ENCODE peak calls at places on chromosomes 7 and 10, in six cellular contexts. D is H1, M is K562, S is SK-N-SH, W is GM12878, L is HepG2. E is an unnamed sample.

GRCh38 chr10:3774018-3774813 is 10.8 kb downstream of the KLF6 start:
- DNase-seq in D (no peak), M (no peak), S (no peak), W (no peak), L (no peak), E (no peak)

GRCh38 chr7:45252857-45253256 is 95.3 kb downstream of the RAMP3 start:
- DNase-seq in D (no peak), M (no peak), S (no peak), W (no peak), L (no peak), E (no peak)

GRCh38 chr7:1136841-1137516 is 23.0 kb downstream of the ZFAND2A start:
- DNase-seq in D (no peak), M (no peak), S (peak), W (no peak), L (peak), E (no peak)

GRCh38 chr10:129891806-129892205 is 72.3 kb downstream of the EBF3 start:
- DNase-seq in D (no peak), M (no peak), S (no peak), W (no peak), L (no peak), E (no peak)

GRCh38 chr7:40072268-40072667 is 62.2 kb downstream of the MPLKIP start:
- DNase-seq in D (no peak), M (no peak), S (no peak), W (no peak), L (no peak), E (no peak)

GRCh38 chr10:88131561-88132139 is 268.2 kb downstream of the PTEN start:
- DNase-seq in D (no peak), M (no peak), S (no peak), W (no peak), L (no peak), E (no peak)

GRCh38 chr7:84916161-84916560 is 270.7 kb downstream of the SEMA3D start:
- DNase-seq in D (no peak), M (no peak), S (no peak), W (no peak), L (peak), E (no peak)

GRCh38 chr7:120951826-120952225 is 1.2 kb downstream of the ING3 start:
- DNase-seq in D (no peak), M (no peak), S (no peak), W (no peak), L (no peak), E (no peak)

GRCh38 chr7:7228967-7229366 is 46.6 kb downstream of the C1GALT1 start:
- DNase-seq in D (no peak), M (no peak), S (no peak), W (no peak), L (no peak), E (no peak)

GRCh38 chr10:63083904-63084689 is 49.0 kb upstream of the NRBF2 start:
- DNase-seq in D (peak), M (peak), S (peak), W (peak), L (peak), E (peak)

GRCh38 chr10:4315529-4315928 is 510.5 kb upstream of the AKR1E2 start:
- DNase-seq in D (no peak), M (no peak), S (no peak), W (no peak), L (no peak), E (no peak)

GRCh38 chr10:120456626-120457430 is at the start of gene PLPP4:
- DNase-seq in D (no peak), M (peak), S (peak), W (no peak), L (no peak), E (no peak)

GRCh38 chr10:50605280-50606270 is 18.2 kb downstream of the SGMS1 start:
- DNase-seq in D (no peak), M (no peak), S (no peak), W (no peak), L (peak), E (peak)

GRCh38 chr7:28558236-28558635 is 145.9 kb downstream of the CREB5 start:
- DNase-seq in D (no peak), M (no peak), S (no peak), W (no peak), L (no peak), E (no peak)

GRCh38 chr7:101507791-101508252 is 121.3 kb downstream of the MYL10 start:
- DNase-seq in D (no peak), M (peak), S (peak), W (no peak), L (peak), E (peak)

GRCh38 chr7:69967152-69967591 is 368.9 kb downstream of the AUTS2 start:
- DNase-seq in D (no peak), M (no peak), S (peak), W (no peak), L (no peak), E (no peak)

GRCh38 chr7:116834815-116835533 is 27.4 kb upstream of the CAPZA2 start:
- DNase-seq in D (no peak), M (no peak), S (no peak), W (no peak), L (peak), E (no peak)

GRCh38 chr7:19145429-19146201 is 394 bp upstream of the FERD3L start:
- DNase-seq in D (peak), M (no peak), S (peak), W (no peak), L (no peak), E (no peak)

GRCh38 chr10:84331091-84331490 is 2.7 kb downstream of the CCSER2 start:
- DNase-seq in D (no peak), M (no peak), S (no peak), W (no peak), L (no peak), E (no peak)

GRCh38 chr7:158097106-158097505 is 490.5 kb downstream of the PTPRN2 start:
- DNase-seq in D (no peak), M (no peak), S (no peak), W (no peak), L (no peak), E (no peak)

GRCh38 chr7:95004618-95005282 is 97.4 kb downstream of the PPP1R9A start:
- DNase-seq in D (no peak), M (no peak), S (peak), W (no peak), L (no peak), E (no peak)

GRCh38 chr10:91366687-91367086 is 43.5 kb upstream of the HECTD2 start:
- DNase-seq in D (no peak), M (no peak), S (no peak), W (no peak), L (no peak), E (no peak)

GRCh38 chr10:70343312-70343711 is 39.1 kb downstream of the LRRC20 start:
- DNase-seq in D (no peak), M (no peak), S (no peak), W (no peak), L (no peak), E (no peak)

GRCh38 chr7:128903621-128904361 is 6.7 kb downstream of the KCP start:
- DNase-seq in D (no peak), M (no peak), S (peak), W (no peak), L (no peak), E (no peak)
- TF ChIP-seq GABPA in D (no peak), M (no peak), S (no peak), W (no peak), L (no peak), E (no peak)

GRCh38 chr7:154568346-154568745 is 434.6 kb downstream of the PAXIP1 start:
- DNase-seq in D (no peak), M (no peak), S (no peak), W (no peak), L (no peak), E (no peak)
- TF ChIP-seq POLR2AphosphoS5 in D (no peak), M (no peak), S (no peak), W (no peak), L (no peak), E (no peak)

GRCh38 chr7:80656029-80656428 is 17.6 kb downstream of the CD36 start:
- DNase-seq in D (no peak), M (no peak), S (no peak), W (no peak), L (peak), E (no peak)

GRCh38 chr7:80661729-80662128 is 23.3 kb downstream of the CD36 start:
- DNase-seq in D (no peak), M (no peak), S (no peak), W (no peak), L (no peak), E (no peak)

GRCh38 chr7:80662252-80662651 is 23.8 kb downstream of the CD36 start:
- DNase-seq in D (no peak), M (no peak), S (no peak), W (no peak), L (no peak), E (no peak)

GRCh38 chr7:80660939-80661338 is 22.5 kb downstream of the CD36 start:
- DNase-seq in D (no peak), M (no peak), S (no peak), W (no peak), L (no peak), E (no peak)

DNA sequence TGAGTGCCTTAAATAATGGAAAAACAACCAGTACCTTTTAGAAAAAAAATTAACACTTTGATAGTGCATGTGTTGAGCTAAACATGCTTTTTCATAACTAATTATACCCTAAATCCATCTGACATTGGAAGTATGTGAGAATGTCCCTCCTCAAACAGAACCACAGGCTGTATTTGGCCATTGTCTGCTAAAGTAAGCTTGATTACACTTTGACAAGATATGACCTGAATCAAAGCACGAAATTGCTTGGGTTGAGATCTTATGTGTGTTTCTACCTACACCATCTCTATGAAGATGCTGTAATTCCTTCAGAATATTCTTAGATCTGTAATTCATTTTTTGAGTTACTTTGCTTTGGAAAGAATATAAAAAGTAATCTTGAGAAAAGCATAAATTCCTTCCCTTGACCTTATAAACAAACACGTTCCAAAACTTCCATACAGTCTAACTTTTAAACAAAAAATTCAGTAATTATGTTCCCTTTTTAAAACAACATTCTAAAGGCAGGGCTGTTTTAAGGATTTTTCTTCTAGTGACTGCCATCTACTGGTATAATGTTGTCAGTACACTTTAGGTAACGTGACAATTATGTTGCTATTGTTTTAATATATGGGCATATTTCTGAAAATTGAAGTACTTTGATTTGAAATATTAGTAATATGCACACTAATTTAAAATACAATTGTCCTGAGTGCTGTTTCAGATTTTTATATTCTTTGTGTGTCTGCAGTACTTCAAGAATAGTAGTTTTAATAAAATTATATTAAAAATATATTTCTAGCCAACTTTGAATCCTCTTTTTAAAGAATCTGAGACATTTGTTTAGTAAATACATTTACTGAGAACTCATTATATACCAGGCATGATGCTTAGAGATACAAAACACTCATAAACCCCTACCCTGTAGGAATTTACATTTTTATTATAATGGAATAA is 20.9 kb downstream of the CD36 start:
- DNase-seq in D (no peak), M (peak), S (peak), W (no peak), L (peak), E (no peak)
- TF ChIP-seq GABPA in D (no peak), M (no peak), S (no peak), W (no peak), L (no peak), E (no peak)

GRCh38 chr7:32506266-32507054 is 11.2 kb downstream of the AVL9 start:
- DNase-seq in D (no peak), M (peak), S (no peak), W (no peak), L (peak), E (no peak)
- TF ChIP-seq POLR2AphosphoS5 in D (no peak), M (peak), S (no peak), W (no peak), L (no peak), E (no peak)

DNA sequence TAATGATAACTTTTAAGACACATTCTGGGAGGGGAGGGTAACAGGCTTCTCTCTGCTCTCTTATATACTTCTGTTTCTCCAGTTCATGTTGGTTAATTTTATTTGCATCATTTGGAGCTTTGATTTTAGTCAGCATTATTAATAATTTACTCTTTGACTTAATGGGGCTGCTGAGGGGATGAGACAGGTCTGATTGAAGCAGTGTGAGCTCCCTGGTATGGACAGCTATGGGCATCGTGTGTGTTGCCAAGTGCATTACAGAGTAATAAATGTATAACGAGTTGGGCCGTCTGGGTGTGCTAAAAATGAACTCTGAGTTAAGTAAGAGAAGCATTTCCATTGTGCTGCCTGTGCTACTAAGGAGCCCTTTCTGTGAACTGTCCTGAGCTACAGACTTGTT is 31.7 kb upstream of the IKZF1 start:
- DNase-seq in D (no peak), M (no peak), S (no peak), W (no peak), L (no peak), E (no peak)
- TF ChIP-seq GABPA in D (no peak), M (no peak), S (no peak), W (no peak), L (no peak), E (no peak)

GRCh38 chr7:73822319-73823173 is 8.2 kb upstream of the CLDN4 start:
- DNase-seq in D (no peak), M (peak), S (peak), W (no peak), L (peak), E (no peak)

GRCh38 chr7:73824986-73825385 is 5.8 kb upstream of the CLDN4 start:
- DNase-seq in D (no peak), M (peak), S (no peak), W (no peak), L (no peak), E (no peak)

GRCh38 chr7:73820013-73820412 is 10.8 kb upstream of the CLDN4 start:
- DNase-seq in D (no peak), M (no peak), S (no peak), W (no peak), L (no peak), E (no peak)

GRCh38 chr7:73823873-73824597 is 6.8 kb upstream of the CLDN4 start:
- DNase-seq in D (no peak), M (no peak), S (no peak), W (no peak), L (no peak), E (no peak)

DNA sequence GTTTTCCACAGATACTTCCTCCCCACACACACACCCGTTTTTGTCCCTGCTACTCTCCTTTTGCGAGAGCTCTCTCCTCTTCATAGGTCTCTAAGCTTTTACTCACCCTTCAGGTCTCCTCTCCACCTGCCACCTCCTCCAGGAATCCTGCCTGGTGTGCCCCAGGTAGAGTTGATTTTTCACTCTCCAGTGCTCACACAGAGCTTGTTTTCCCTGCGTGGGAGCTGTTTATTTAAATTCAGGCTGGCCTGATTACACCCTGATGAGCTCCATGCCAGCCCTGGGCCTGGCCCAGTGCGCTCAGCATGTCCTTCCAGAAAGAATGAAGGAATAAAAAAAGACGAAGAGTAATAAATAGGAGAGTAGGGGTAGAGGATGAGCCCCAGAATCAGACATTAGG is 7.5 kb upstream of the CLDN4 start:
- DNase-seq in D (no peak), M (peak), S (no peak), W (no peak), L (no peak), E (no peak)
- TF ChIP-seq POLR2AphosphoS5 in D (no peak), M (no peak), S (no peak), W (no peak), L (no peak), E (no peak)

GRCh38 chr7:37916673-37917660 is at the start of gene SFRP4:
- DNase-seq in D (no peak), M (peak), S (peak), W (no peak), L (peak), E (peak)
- TF ChIP-seq GABPA in D (no peak), M (no peak), S (no peak), W (no peak), L (no peak), E (no peak)

GRCh38 chr10:77941790-77942189 is 15.2 kb upstream of the DLG5 start:
- DNase-seq in D (no peak), M (no peak), S (no peak), W (no peak), L (no peak), E (no peak)

GRCh38 chr10:77936697-77937567 is 10.4 kb upstream of the DLG5 start:
- DNase-seq in D (no peak), M (no peak), S (no peak), W (no peak), L (no peak), E (peak)

GRCh38 chr10:77940627-77941026 is 14.1 kb upstream of the DLG5 start:
- DNase-seq in D (no peak), M (no peak), S (no peak), W (no peak), L (no peak), E (no peak)

GRCh38 chr10:77940225-77940624 is 13.7 kb upstream of the DLG5 start:
- DNase-seq in D (no peak), M (no peak), S (no peak), W (no peak), L (no peak), E (no peak)

GRCh38 chr10:77939561-77940001 is 13.0 kb upstream of the DLG5 start:
- DNase-seq in D (no peak), M (no peak), S (no peak), W (no peak), L (no peak), E (no peak)
- TF ChIP-seq POLR2AphosphoS5 in D (no peak), M (no peak), S (no peak), W (no peak), L (no peak), E (no peak)

DNA sequence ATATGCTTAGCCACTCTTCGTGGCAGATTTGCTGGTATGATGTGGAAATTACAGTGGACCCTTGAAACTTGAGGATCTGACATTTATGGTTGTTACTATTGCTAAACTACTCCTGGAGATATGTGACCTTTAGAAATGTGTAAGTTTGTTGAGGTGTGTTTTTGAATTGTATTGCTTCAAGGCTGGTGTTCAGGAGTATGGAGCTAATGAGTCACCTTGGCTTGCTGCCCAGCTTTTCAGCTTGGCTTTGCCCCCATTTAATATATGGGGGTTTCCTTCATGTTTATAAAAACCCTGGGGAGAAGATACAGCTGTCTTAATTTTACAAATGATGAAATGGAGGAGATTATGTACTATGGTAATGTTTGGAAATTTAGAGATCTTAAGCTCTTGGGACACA is 11.6 kb downstream of the HBP1 start:
- DNase-seq in D (no peak), M (no peak), S (no peak), W (no peak), L (peak), E (no peak)
- TF ChIP-seq GABPA in D (no peak), M (no peak), S (no peak), W (no peak), L (no peak), E (no peak)

E was measured in HL-60.